ENCODE peak calls at places on chromosomes 3 and 15, in eight cellular contexts. One of them, this sample, is unnamed.

GRCh38 chr15:76626611-76627010 is 278.5 kb downstream of the SCAPER start:
- DNase-seq in NCI-H345: no peak
- DNase-seq in NCI-H774: no peak
- DNase-seq in left ventricle myocardium inferior: no peak
- DNase-seq in GM19239: no peak
- DNase-seq in sciatic nerve: no peak
- DNase-seq in NCI-H187 treated with DMSO at 0.1 percent for 48 hours: no peak
- DNase-seq in mesothelial cell of epicardium: no peak
- DNase-seq in this sample: no peak

GRCh38 chr3:168545591-168545990 is 449.9 kb upstream of the GOLIM4 start:
- DNase-seq in left ventricle myocardium inferior: peak; percentile 45
- DNase-seq in NCI-H774: no peak
- DNase-seq in NCI-H345: no peak
- DNase-seq in mesothelial cell of epicardium: no peak
- DNase-seq in sciatic nerve: no peak
- DNase-seq in NCI-H187 treated with DMSO at 0.1 percent for 48 hours: no peak
- DNase-seq in GM19239: no peak
- DNase-seq in this sample: no peak

GRCh38 chr3:106124818-106125217 is 256.0 kb upstream of the CBLB start:
- DNase-seq in NCI-H345: no peak
- DNase-seq in GM19239: no peak
- DNase-seq in mesothelial cell of epicardium: no peak
- DNase-seq in left ventricle myocardium inferior: no peak
- DNase-seq in sciatic nerve: no peak
- DNase-seq in NCI-H774: no peak
- DNase-seq in NCI-H187 treated with DMSO at 0.1 percent for 48 hours: no peak
- DNase-seq in this sample: no peak

GRCh38 chr3:172106989-172107388 is 67.6 kb downstream of the FNDC3B start:
- DNase-seq in NCI-H345: no peak
- DNase-seq in NCI-H187 treated with DMSO at 0.1 percent for 48 hours: no peak
- DNase-seq in NCI-H774: no peak
- DNase-seq in GM19239: no peak
- DNase-seq in left ventricle myocardium inferior: no peak
- DNase-seq in sciatic nerve: no peak
- DNase-seq in mesothelial cell of epicardium: no peak
- DNase-seq in this sample: no peak

GRCh38 chr3:128318275-128318920 is 148.3 kb downstream of the DNAJB8 start:
- DNase-seq in sciatic nerve: peak; percentile 45
- DNase-seq in mesothelial cell of epicardium: peak; percentile 31
- DNase-seq in NCI-H345: no peak
- DNase-seq in NCI-H774: no peak
- DNase-seq in left ventricle myocardium inferior: no peak
- DNase-seq in GM19239: no peak
- DNase-seq in NCI-H187 treated with DMSO at 0.1 percent for 48 hours: no peak
- DNase-seq in this sample: no peak

GRCh38 chr3:57733790-57734189 is 22.3 kb upstream of the SLMAP start:
- DNase-seq in mesothelial cell of epicardium: no peak
- DNase-seq in GM19239: no peak
- DNase-seq in NCI-H774: no peak
- DNase-seq in left ventricle myocardium inferior: no peak
- DNase-seq in sciatic nerve: no peak
- DNase-seq in NCI-H345: no peak
- DNase-seq in NCI-H187 treated with DMSO at 0.1 percent for 48 hours: no peak
- DNase-seq in this sample: no peak

GRCh38 chr3:191237045-191237882 is 38.2 kb downstream of the OSTN start:
- DNase-seq in NCI-H774: no peak
- DNase-seq in mesothelial cell of epicardium: no peak
- DNase-seq in sciatic nerve: no peak
- DNase-seq in NCI-H345: no peak
- DNase-seq in GM19239: no peak
- DNase-seq in NCI-H187 treated with DMSO at 0.1 percent for 48 hours: no peak
- DNase-seq in left ventricle myocardium inferior: no peak
- DNase-seq in this sample: no peak

GRCh38 chr3:110810356-110810755 is 261.3 kb upstream of the NECTIN3 start:
- DNase-seq in GM19239: no peak
- DNase-seq in NCI-H187 treated with DMSO at 0.1 percent for 48 hours: no peak
- DNase-seq in left ventricle myocardium inferior: no peak
- DNase-seq in mesothelial cell of epicardium: no peak
- DNase-seq in sciatic nerve: no peak
- DNase-seq in NCI-H345: no peak
- DNase-seq in NCI-H774: no peak
- DNase-seq in this sample: no peak

GRCh38 chr3:87350367-87351199 is 74.2 kb upstream of the POU1F1 start:
- DNase-seq in NCI-H345: peak; percentile 44
- DNase-seq in NCI-H187 treated with DMSO at 0.1 percent for 48 hours: no peak
- DNase-seq in sciatic nerve: no peak
- DNase-seq in GM19239: peak; percentile 34
- DNase-seq in mesothelial cell of epicardium: no peak
- DNase-seq in NCI-H774: no peak
- DNase-seq in left ventricle myocardium inferior: no peak
- DNase-seq in this sample: no peak

GRCh38 chr3:14412831-14413380 is 10.5 kb downstream of the SLC6A6 start:
- DNase-seq in left ventricle myocardium inferior: no peak
- DNase-seq in NCI-H345: no peak
- DNase-seq in sciatic nerve: no peak
- DNase-seq in NCI-H774: no peak
- DNase-seq in GM19239: no peak
- DNase-seq in NCI-H187 treated with DMSO at 0.1 percent for 48 hours: no peak
- DNase-seq in mesothelial cell of epicardium: no peak
- DNase-seq in this sample: no peak

GRCh38 chr3:150443331-150443741 is 35.2 kb downstream of the TSC22D2 start:
- DNase-seq in left ventricle myocardium inferior: no peak
- DNase-seq in NCI-H187 treated with DMSO at 0.1 percent for 48 hours: no peak
- DNase-seq in NCI-H774: no peak
- DNase-seq in sciatic nerve: no peak
- DNase-seq in NCI-H345: no peak
- DNase-seq in GM19239: no peak
- DNase-seq in mesothelial cell of epicardium: no peak
- DNase-seq in this sample: no peak

GRCh38 chr3:159907828-159908227 is 80.8 kb upstream of the IL12A start:
- DNase-seq in sciatic nerve: no peak
- DNase-seq in mesothelial cell of epicardium: no peak
- DNase-seq in GM19239: no peak
- DNase-seq in left ventricle myocardium inferior: no peak
- DNase-seq in NCI-H774: no peak
- DNase-seq in NCI-H345: no peak
- DNase-seq in NCI-H187 treated with DMSO at 0.1 percent for 48 hours: no peak
- DNase-seq in this sample: no peak

GRCh38 chr3:129476586-129476985 is 36.6 kb downstream of the IFT122 start:
- DNase-seq in GM19239: no peak
- DNase-seq in NCI-H345: no peak
- DNase-seq in sciatic nerve: no peak
- DNase-seq in NCI-H774: no peak
- DNase-seq in left ventricle myocardium inferior: no peak
- DNase-seq in NCI-H187 treated with DMSO at 0.1 percent for 48 hours: no peak
- DNase-seq in mesothelial cell of epicardium: no peak
- DNase-seq in this sample: no peak

GRCh38 chr3:186843039-186843432 is 526 bp downstream of the ADIPOQ start:
- DNase-seq in NCI-H774: no peak
- DNase-seq in NCI-H187 treated with DMSO at 0.1 percent for 48 hours: no peak
- DNase-seq in NCI-H345: no peak
- DNase-seq in sciatic nerve: no peak
- DNase-seq in mesothelial cell of epicardium: no peak
- DNase-seq in left ventricle myocardium inferior: no peak
- DNase-seq in GM19239: no peak
- DNase-seq in this sample: no peak

GRCh38 chr3:37934631-37935289 is 55.8 kb upstream of the VILL start:
- DNase-seq in NCI-H345: no peak
- DNase-seq in left ventricle myocardium inferior: no peak
- DNase-seq in NCI-H187 treated with DMSO at 0.1 percent for 48 hours: no peak
- DNase-seq in GM19239: no peak
- DNase-seq in sciatic nerve: no peak
- DNase-seq in NCI-H774: no peak
- DNase-seq in mesothelial cell of epicardium: no peak
- DNase-seq in this sample: no peak

GRCh38 chr3:89098964-89099585 is 8.3 kb upstream of the EPHA3 start:
- DNase-seq in left ventricle myocardium inferior: no peak
- DNase-seq in sciatic nerve: no peak
- DNase-seq in GM19239: no peak
- DNase-seq in NCI-H345: peak; percentile 24
- DNase-seq in mesothelial cell of epicardium: peak; percentile 47
- DNase-seq in NCI-H187 treated with DMSO at 0.1 percent for 48 hours: no peak
- DNase-seq in NCI-H774: no peak
- DNase-seq in this sample: no peak

GRCh38 chr3:50627407-50628051 is 10.6 kb downstream of the MAPKAPK3 start:
- DNase-seq in left ventricle myocardium inferior: peak; percentile 63
- DNase-seq in sciatic nerve: no peak
- DNase-seq in NCI-H774: no peak
- DNase-seq in NCI-H187 treated with DMSO at 0.1 percent for 48 hours: no peak
- DNase-seq in GM19239: no peak
- DNase-seq in NCI-H345: no peak
- DNase-seq in mesothelial cell of epicardium: no peak
- DNase-seq in this sample: no peak

GRCh38 chr3:73740041-73740440 is 115.3 kb upstream of the PDZRN3 start:
- DNase-seq in NCI-H345: no peak
- DNase-seq in NCI-H187 treated with DMSO at 0.1 percent for 48 hours: no peak
- DNase-seq in GM19239: no peak
- DNase-seq in left ventricle myocardium inferior: no peak
- DNase-seq in mesothelial cell of epicardium: no peak
- DNase-seq in NCI-H774: no peak
- DNase-seq in sciatic nerve: no peak
- DNase-seq in this sample: no peak

GRCh38 chr15:75801859-75802593 is 41.2 kb upstream of the UBE2Q2 start:
- DNase-seq in GM19239: peak; percentile 79
- DNase-seq in sciatic nerve: peak; percentile 87
- DNase-seq in NCI-H187 treated with DMSO at 0.1 percent for 48 hours: peak; percentile 1
- DNase-seq in NCI-H774: peak; percentile 66
- DNase-seq in NCI-H345: peak; percentile 71
- DNase-seq in mesothelial cell of epicardium: peak; percentile 89
- DNase-seq in left ventricle myocardium inferior: peak; percentile 82
- DNase-seq in this sample: peak; percentile 55

GRCh38 chr3:212432-212831 is 15.9 kb downstream of the CHL1 start:
- DNase-seq in GM19239: peak; percentile 9
- DNase-seq in left ventricle myocardium inferior: no peak
- DNase-seq in NCI-H774: no peak
- DNase-seq in mesothelial cell of epicardium: no peak
- DNase-seq in NCI-H187 treated with DMSO at 0.1 percent for 48 hours: no peak
- DNase-seq in NCI-H345: no peak
- DNase-seq in sciatic nerve: no peak
- DNase-seq in this sample: no peak

GRCh38 chr15:60551781-60552161 is 72.8 kb upstream of the ICE2 start:
- DNase-seq in sciatic nerve: no peak
- DNase-seq in GM19239: no peak
- DNase-seq in left ventricle myocardium inferior: no peak
- DNase-seq in mesothelial cell of epicardium: no peak
- DNase-seq in NCI-H345: no peak
- DNase-seq in NCI-H187 treated with DMSO at 0.1 percent for 48 hours: no peak
- DNase-seq in NCI-H774: no peak
- DNase-seq in this sample: no peak

GRCh38 chr3:169769287-169770181 is at the start of gene ACTRT3:
- DNase-seq in left ventricle myocardium inferior: peak; percentile 69
- DNase-seq in GM19239: peak; percentile 52
- DNase-seq in mesothelial cell of epicardium: peak; percentile 65
- DNase-seq in NCI-H774: peak; percentile 44
- DNase-seq in sciatic nerve: peak; percentile 80
- DNase-seq in NCI-H187 treated with DMSO at 0.1 percent for 48 hours: no peak
- DNase-seq in NCI-H345: no peak
- DNase-seq in this sample: peak; percentile 29

GRCh38 chr15:31867536-31868442 is 162.5 kb upstream of the CHRNA7 start:
- DNase-seq in left ventricle myocardium inferior: peak; percentile 69
- DNase-seq in NCI-H187 treated with DMSO at 0.1 percent for 48 hours: no peak
- DNase-seq in GM19239: peak; percentile 36
- DNase-seq in NCI-H345: peak; percentile 66
- DNase-seq in NCI-H774: peak; percentile 63
- DNase-seq in sciatic nerve: no peak
- DNase-seq in mesothelial cell of epicardium: peak; percentile 75
- DNase-seq in this sample: no peak

GRCh38 chr3:24088782-24089181 is 143.7 kb downstream of the NR1D2 start:
- DNase-seq in NCI-H187 treated with DMSO at 0.1 percent for 48 hours: no peak
- DNase-seq in left ventricle myocardium inferior: no peak
- DNase-seq in GM19239: peak; percentile 22
- DNase-seq in NCI-H345: no peak
- DNase-seq in NCI-H774: no peak
- DNase-seq in sciatic nerve: no peak
- DNase-seq in mesothelial cell of epicardium: no peak
- DNase-seq in this sample: no peak

GRCh38 chr3:136120373-136121348 is 75.5 kb downstream of the MSL2 start:
- DNase-seq in mesothelial cell of epicardium: no peak
- DNase-seq in sciatic nerve: no peak
- DNase-seq in NCI-H774: no peak
- DNase-seq in NCI-H187 treated with DMSO at 0.1 percent for 48 hours: no peak
- DNase-seq in NCI-H345: no peak
- DNase-seq in GM19239: no peak
- DNase-seq in left ventricle myocardium inferior: no peak
- DNase-seq in this sample: no peak

GRCh38 chr3:119575507-119575906 is 3.8 kb upstream of the ADPRH start:
- DNase-seq in left ventricle myocardium inferior: no peak
- DNase-seq in NCI-H187 treated with DMSO at 0.1 percent for 48 hours: no peak
- DNase-seq in sciatic nerve: no peak
- DNase-seq in NCI-H774: no peak
- DNase-seq in NCI-H345: no peak
- DNase-seq in mesothelial cell of epicardium: no peak
- DNase-seq in GM19239: no peak
- DNase-seq in this sample: no peak

GRCh38 chr3:148309390-148310035 is 388.2 kb upstream of the AGTR1 start:
- DNase-seq in NCI-H345: peak; percentile 16
- DNase-seq in mesothelial cell of epicardium: no peak
- DNase-seq in GM19239: no peak
- DNase-seq in left ventricle myocardium inferior: no peak
- DNase-seq in sciatic nerve: no peak
- DNase-seq in NCI-H187 treated with DMSO at 0.1 percent for 48 hours: no peak
- DNase-seq in NCI-H774: no peak
- DNase-seq in this sample: no peak

GRCh38 chr3:195095035-195095703 is 175.8 kb downstream of the XXYLT1 start:
- DNase-seq in GM19239: no peak
- DNase-seq in NCI-H774: no peak
- DNase-seq in mesothelial cell of epicardium: no peak
- DNase-seq in NCI-H187 treated with DMSO at 0.1 percent for 48 hours: no peak
- DNase-seq in NCI-H345: no peak
- DNase-seq in left ventricle myocardium inferior: peak; percentile 8
- DNase-seq in sciatic nerve: no peak
- DNase-seq in this sample: peak; percentile 41

GRCh38 chr15:40558952-40559742 is 5.7 kb downstream of the CCDC32 start:
- DNase-seq in mesothelial cell of epicardium: no peak
- DNase-seq in NCI-H774: no peak
- DNase-seq in NCI-H345: no peak
- DNase-seq in sciatic nerve: no peak
- DNase-seq in left ventricle myocardium inferior: no peak
- DNase-seq in NCI-H187 treated with DMSO at 0.1 percent for 48 hours: no peak
- DNase-seq in GM19239: no peak
- DNase-seq in this sample: no peak

GRCh38 chr15:68385671-68386586 is 46.0 kb downstream of the ITGA11 start:
- DNase-seq in left ventricle myocardium inferior: no peak
- DNase-seq in GM19239: no peak
- DNase-seq in NCI-H774: no peak
- DNase-seq in mesothelial cell of epicardium: peak; percentile 19
- DNase-seq in NCI-H345: no peak
- DNase-seq in NCI-H187 treated with DMSO at 0.1 percent for 48 hours: no peak
- DNase-seq in sciatic nerve: peak; percentile 45
- DNase-seq in this sample: no peak

GRCh38 chr3:135762188-135762853 is 203.2 kb upstream of the PPP2R3A start:
- DNase-seq in left ventricle myocardium inferior: no peak
- DNase-seq in NCI-H774: no peak
- DNase-seq in sciatic nerve: no peak
- DNase-seq in mesothelial cell of epicardium: no peak
- DNase-seq in GM19239: no peak
- DNase-seq in NCI-H187 treated with DMSO at 0.1 percent for 48 hours: no peak
- DNase-seq in NCI-H345: no peak
- DNase-seq in this sample: no peak